ENCODE peak calls at places on chromosomes 13 and 19, in four cellular contexts. Q is T-helper 2 cell treated with Interferon-gamma antibody and Interleukin-4, amounts not matched to agents 5 μg/mL and 100 μg/mL, for 36 hours; L is ureter; E is skeletal muscle cell. B is an unnamed sample.

GRCh38 chr13:108322206-108322824 is 52.8 kb downstream of the TNFSF13B start:
- DNase-seq in E (peak; percentile 7), Q (no peak), L (no peak), B (peak; percentile 84)

GRCh38 chr13:100361504-100361903 is 227.1 kb downstream of the GGACT start:
- DNase-seq in Q (no peak), L (no peak), E (peak; percentile 40), B (no peak)

GRCh38 chr19:45774765-45775164 is 5.7 kb upstream of the SIX5 start:
- DNase-seq in Q (no peak), E (no peak), L (no peak), B (no peak)

GRCh38 chr19:29690842-29691241 is 24.2 kb downstream of the C19orf12 start:
- DNase-seq in L (no peak), Q (peak; percentile 57), E (no peak), B (peak; percentile 54)

GRCh38 chr19:45345506-45345860 is 4.9 kb downstream of the KLC3 start:
- DNase-seq in Q (no peak), E (no peak), L (no peak), B (no peak)

GRCh38 chr13:27830010-27830409 is 37.7 kb downstream of the GSX1 start:
- DNase-seq in E (no peak), L (peak; percentile 39), Q (peak; percentile 50), B (peak; percentile 25)

GRCh38 chr13:101529419-101529818 is 76.9 kb downstream of the ITGBL1 start:
- DNase-seq in L (no peak), Q (peak; percentile 11), E (peak; percentile 92), B (no peak)

GRCh38 chr19:18915639-18916038 is 3.5 kb downstream of the COPE start:
- DNase-seq in E (no peak), Q (peak; percentile 19), L (no peak), B (peak; percentile 44)

GRCh38 chr19:16327501-16327900 is 2.9 kb downstream of the KLF2 start:
- DNase-seq in E (no peak), Q (no peak), L (no peak), B (no peak)

GRCh38 chr13:51937320-51938290 is 73.6 kb downstream of the ATP7B start:
- DNase-seq in E (no peak), Q (no peak), L (no peak), B (no peak)

GRCh38 chr19:48540110-48540509 is 11.9 kb upstream of the SULT2B1 start:
- DNase-seq in E (no peak), L (no peak), Q (no peak), B (no peak)

GRCh38 chr19:52963229-52963760 is 614 bp upstream of the ZNF816 start:
- DNase-seq in E (no peak), Q (peak; percentile 6), L (no peak), B (no peak)

GRCh38 chr19:663682-664117 is 686 bp upstream of the RNF126 start:
- DNase-seq in E (no peak), L (no peak), Q (no peak), B (no peak)

GRCh38 chr13:26599403-26599802 is 41.9 kb downstream of the WASF3 start:
- DNase-seq in Q (no peak), L (no peak), E (no peak), B (no peak)

GRCh38 chr13:110245421-110245899 is 61.5 kb downstream of the COL4A1 start:
- DNase-seq in E (no peak), L (no peak), Q (no peak), B (no peak)

GRCh38 chr13:112545866-112546265 is 42.1 kb downstream of the TUBGCP3 start:
- DNase-seq in Q (no peak), E (peak; percentile 64), L (no peak), B (no peak)

GRCh38 chr13:43401364-43401763 is 378.0 kb downstream of the DNAJC15 start:
- DNase-seq in E (no peak), L (no peak), Q (no peak), B (no peak)

GRCh38 chr13:75076476-75076875 is 405.5 kb downstream of the TBC1D4 start:
- DNase-seq in E (no peak), Q (no peak), L (no peak), B (no peak)

GRCh38 chr19:18284710-18285430 is 3.4 kb upstream of the JUND start:
- DNase-seq in E (no peak), Q (peak; percentile 73), L (no peak), B (no peak)

GRCh38 chr19:35309481-35310279 is 17.7 kb downstream of the MAG start:
- DNase-seq in E (no peak), Q (no peak), L (no peak), B (no peak)

GRCh38 chr13:46507978-46508377 is 45.0 kb upstream of the LRCH1 start:
- DNase-seq in E (no peak), Q (no peak), L (no peak), B (peak; percentile 67)

GRCh38 chr13:25213716-25214115 is 41.6 kb upstream of the AMER2 start:
- DNase-seq in Q (no peak), L (no peak), E (no peak), B (no peak)

GRCh38 chr19:13262450-13262849 is 112.2 kb downstream of the IER2 start:
- DNase-seq in Q (no peak), E (peak; percentile 9), L (no peak), B (peak; percentile 67)

GRCh38 chr19:50994129-50994528 is 7.3 kb downstream of the KLK8 start:
- DNase-seq in Q (no peak), L (no peak), E (no peak), B (no peak)

GRCh38 chr13:38733146-38733545 is 46.3 kb downstream of the FREM2 start:
- DNase-seq in E (no peak), L (no peak), Q (no peak), B (no peak)

GRCh38 chr13:99404005-99404755 is 97.0 kb upstream of the GPR183 start:
- DNase-seq in L (no peak), Q (no peak), E (no peak), B (no peak)

GRCh38 chr13:51070005-51070649 is 40.9 kb downstream of the C13orf42 start:
- DNase-seq in Q (peak; percentile 72), E (peak; percentile 27), L (peak; percentile 83), B (peak; percentile 84)

GRCh38 chr13:44818428-44818827 is 170.8 kb downstream of the NUFIP1 start:
- DNase-seq in L (no peak), Q (no peak), E (no peak), B (no peak)

GRCh38 chr19:48489608-48490216 is 20.5 kb downstream of the CYTH2 start:
- DNase-seq in E (no peak), L (peak; percentile 81), Q (peak; percentile 74), B (peak; percentile 60)

GRCh38 chr13:44573790-44574465 is 2.2 kb downstream of the TSC22D1 start:
- DNase-seq in Q (no peak), L (no peak), E (peak; percentile 13), B (peak; percentile 26)

GRCh38 chr13:95207769-95208366 is 93.4 kb downstream of the ABCC4 start:
- DNase-seq in E (no peak), Q (no peak), L (no peak), B (no peak)

GRCh38 chr19:33450689-33451088 is 70.9 kb downstream of the PEPD start:
- DNase-seq in Q (no peak), E (no peak), L (no peak), B (no peak)

GRCh38 chr19:55464669-55465068 is at the start of gene C19orf85:
- DNase-seq in Q (no peak), E (no peak), L (no peak), B (no peak)

GRCh38 chr19:15666883-15667282 is 6.0 kb upstream of the CYP4F12 start:
- DNase-seq in E (no peak), Q (no peak), L (no peak), B (peak; percentile 15)

GRCh38 chr19:32146664-32147063 is 198.7 kb upstream of the ZNF507 start:
- DNase-seq in Q (no peak), E (no peak), L (no peak), B (no peak)

GRCh38 chr13:109665211-109665610 is 121.2 kb downstream of the IRS2 start:
- DNase-seq in Q (no peak), L (no peak), E (no peak), B (no peak)

GRCh38 chr19:12782174-12782423 is 6.7 kb upstream of the HOOK2 start:
- DNase-seq in L (peak; percentile 73), E (no peak), Q (no peak), B (peak; percentile 41)

GRCh38 chr19:54470991-54471782 is 1.9 kb downstream of the CDC42EP5 start:
- DNase-seq in Q (no peak), E (no peak), L (peak; percentile 65), B (no peak)

GRCh38 chr13:20824762-20825161 is 51.0 kb upstream of the EEF1AKMT1 start:
- DNase-seq in Q (no peak), L (no peak), E (no peak), B (no peak)

B was measured in AML-193.